ENCODE peak calls at places on chromosomes 12 and 14, in ten cellular contexts. One of them, this sample, is unnamed.

GRCh38 chr12:100992194-100992593 is 197.6 kb downstream of the ANO4 start:
- DNase-seq in HFFc6: no peak
- DNase-seq in H9: no peak
- DNase-seq in fibroblast of lung: no peak
- DNase-seq in AG09309: no peak
- DNase-seq in RWPE1: no peak
- DNase-seq in B cell: no peak
- DNase-seq in endothelial cell: no peak
- DNase-seq in pancreas: no peak
- DNase-seq in PC-9: no peak
- DNase-seq in this sample: no peak

GRCh38 chr12:67705394-67706370 is 57.1 kb downstream of the DYRK2 start:
- DNase-seq in RWPE1: no peak
- DNase-seq in AG09309: peak; percentile 57
- DNase-seq in H9: no peak
- DNase-seq in pancreas: no peak
- DNase-seq in endothelial cell: no peak
- DNase-seq in fibroblast of lung: peak; percentile 88
- DNase-seq in PC-9: no peak
- DNase-seq in B cell: no peak
- DNase-seq in HFFc6: peak; percentile 87
- DNase-seq in this sample: no peak

GRCh38 chr14:101465795-101466448 is 95.4 kb upstream of the DIO3 start:
- DNase-seq in fibroblast of lung: no peak
- DNase-seq in RWPE1: no peak
- DNase-seq in B cell: no peak
- DNase-seq in HFFc6: no peak
- DNase-seq in endothelial cell: no peak
- DNase-seq in pancreas: no peak
- DNase-seq in PC-9: no peak
- DNase-seq in AG09309: no peak
- DNase-seq in H9: peak; percentile 14
- DNase-seq in this sample: no peak

GRCh38 chr12:93860659-93861373 is 183.6 kb downstream of the CRADD start:
- DNase-seq in endothelial cell: no peak
- DNase-seq in fibroblast of lung: peak; percentile 32
- DNase-seq in PC-9: no peak
- DNase-seq in HFFc6: no peak
- DNase-seq in pancreas: no peak
- DNase-seq in H9: no peak
- DNase-seq in AG09309: no peak
- DNase-seq in RWPE1: no peak
- DNase-seq in B cell: no peak
- DNase-seq in this sample: no peak

GRCh38 chr14:52018252-52018651 is 28.9 kb downstream of the RTRAF start:
- DNase-seq in RWPE1: no peak
- DNase-seq in H9: no peak
- DNase-seq in pancreas: no peak
- DNase-seq in PC-9: no peak
- DNase-seq in AG09309: no peak
- DNase-seq in endothelial cell: no peak
- DNase-seq in fibroblast of lung: peak; percentile 54
- DNase-seq in HFFc6: peak; percentile 39
- DNase-seq in B cell: no peak
- DNase-seq in this sample: peak; percentile 51

GRCh38 chr14:30298266-30298795 is 260.6 kb upstream of the G2E3 start:
- DNase-seq in H9: no peak
- DNase-seq in HFFc6: no peak
- DNase-seq in endothelial cell: no peak
- DNase-seq in AG09309: no peak
- DNase-seq in pancreas: no peak
- DNase-seq in B cell: no peak
- DNase-seq in fibroblast of lung: no peak
- DNase-seq in PC-9: no peak
- DNase-seq in RWPE1: no peak
- DNase-seq in this sample: no peak

GRCh38 chr14:71675902-71676291 is 256.3 kb upstream of the RGS6 start:
- DNase-seq in fibroblast of lung: peak; percentile 30
- DNase-seq in B cell: no peak
- DNase-seq in RWPE1: no peak
- DNase-seq in endothelial cell: no peak
- DNase-seq in AG09309: no peak
- DNase-seq in HFFc6: no peak
- DNase-seq in PC-9: no peak
- DNase-seq in H9: no peak
- DNase-seq in pancreas: no peak
- DNase-seq in this sample: no peak

GRCh38 chr14:77105118-77105517 is 7.1 kb downstream of the CIPC start:
- DNase-seq in B cell: no peak
- DNase-seq in pancreas: no peak
- DNase-seq in fibroblast of lung: no peak
- DNase-seq in H9: no peak
- DNase-seq in PC-9: no peak
- DNase-seq in RWPE1: no peak
- DNase-seq in AG09309: no peak
- DNase-seq in HFFc6: no peak
- DNase-seq in endothelial cell: no peak
- DNase-seq in this sample: no peak

GRCh38 chr12:8120072-8120713 is 3.2 kb upstream of the CLEC4A start:
- DNase-seq in endothelial cell: no peak
- DNase-seq in H9: no peak
- DNase-seq in HFFc6: no peak
- DNase-seq in B cell: no peak
- DNase-seq in AG09309: no peak
- DNase-seq in PC-9: no peak
- DNase-seq in RWPE1: no peak
- DNase-seq in pancreas: no peak
- DNase-seq in fibroblast of lung: no peak
- DNase-seq in this sample: no peak

GRCh38 chr12:49674318-49674985 is 32.8 kb downstream of the FMNL3 start:
- DNase-seq in RWPE1: no peak
- DNase-seq in endothelial cell: no peak
- DNase-seq in H9: no peak
- DNase-seq in PC-9: no peak
- DNase-seq in pancreas: no peak
- DNase-seq in fibroblast of lung: peak; percentile 69
- DNase-seq in HFFc6: peak; percentile 12
- DNase-seq in B cell: no peak
- DNase-seq in AG09309: no peak
- DNase-seq in this sample: no peak

GRCh38 chr14:78143489-78144145 is 26.6 kb upstream of the NRXN3 start:
- DNase-seq in pancreas: no peak
- DNase-seq in endothelial cell: no peak
- DNase-seq in HFFc6: no peak
- DNase-seq in RWPE1: peak; percentile 63
- DNase-seq in H9: no peak
- DNase-seq in AG09309: no peak
- DNase-seq in fibroblast of lung: peak; percentile 86
- DNase-seq in B cell: no peak
- DNase-seq in PC-9: no peak
- DNase-seq in this sample: no peak

GRCh38 chr14:78136695-78137094 is 33.5 kb upstream of the NRXN3 start:
- DNase-seq in RWPE1: no peak
- DNase-seq in B cell: no peak
- DNase-seq in pancreas: no peak
- DNase-seq in AG09309: no peak
- DNase-seq in PC-9: no peak
- DNase-seq in fibroblast of lung: peak; percentile 30
- DNase-seq in H9: no peak
- DNase-seq in HFFc6: no peak
- DNase-seq in endothelial cell: no peak
- DNase-seq in this sample: no peak

GRCh38 chr14:78142994-78143393 is 27.2 kb upstream of the NRXN3 start:
- DNase-seq in fibroblast of lung: peak; percentile 18
- DNase-seq in HFFc6: no peak
- DNase-seq in endothelial cell: no peak
- DNase-seq in PC-9: no peak
- DNase-seq in RWPE1: no peak
- DNase-seq in B cell: no peak
- DNase-seq in pancreas: no peak
- DNase-seq in AG09309: no peak
- DNase-seq in H9: no peak
- DNase-seq in this sample: no peak

GRCh38 chr14:78141590-78141989 is 28.6 kb upstream of the NRXN3 start:
- DNase-seq in endothelial cell: no peak
- DNase-seq in PC-9: no peak
- DNase-seq in AG09309: no peak
- DNase-seq in pancreas: no peak
- DNase-seq in HFFc6: no peak
- DNase-seq in H9: no peak
- DNase-seq in fibroblast of lung: no peak
- DNase-seq in B cell: no peak
- DNase-seq in RWPE1: no peak
- DNase-seq in this sample: no peak
- TF ChIP-seq CTCF in endothelial cell: no peak
- TF ChIP-seq CTCF in PC-9: no peak
- TF ChIP-seq CTCF in AG09309: no peak
- TF ChIP-seq CTCF in pancreas: no peak
- TF ChIP-seq CTCF in HFFc6: no peak
- TF ChIP-seq CTCF in H9: peak; percentile 20
- TF ChIP-seq CTCF in fibroblast of lung: no peak
- TF ChIP-seq CTCF in B cell: no peak
- TF ChIP-seq CTCF in RWPE1: no peak
- TF ChIP-seq CTCF in this sample: no peak

DNA sequence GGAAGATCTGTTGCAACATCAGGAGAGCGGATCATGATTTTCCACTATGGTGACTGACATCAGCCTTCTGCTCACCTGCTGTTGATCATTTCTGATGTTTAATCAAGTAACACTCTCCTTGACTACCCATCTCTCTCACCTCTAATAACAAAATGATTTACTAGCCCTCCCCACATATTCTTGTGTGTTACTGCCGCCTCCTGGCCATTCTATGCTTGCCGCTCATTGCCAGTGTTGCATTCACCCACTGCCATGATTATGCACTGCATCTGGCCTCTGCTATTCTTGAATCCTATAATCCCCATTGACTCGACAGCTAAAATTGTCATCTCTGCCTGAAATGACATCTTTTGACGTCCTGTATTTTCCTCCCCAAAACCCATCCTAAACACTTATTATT is 113.8 kb downstream of the RERGL start:
- DNase-seq in endothelial cell: peak; percentile 41
- DNase-seq in H9: peak; percentile 70
- DNase-seq in fibroblast of lung: no peak
- DNase-seq in HFFc6: no peak
- DNase-seq in PC-9: no peak
- DNase-seq in B cell: no peak
- DNase-seq in RWPE1: no peak
- DNase-seq in pancreas: no peak
- DNase-seq in AG09309: no peak
- DNase-seq in this sample: peak; percentile 31
- TF ChIP-seq CTCF in endothelial cell: peak; percentile 32
- TF ChIP-seq CTCF in H9: peak; percentile 86
- TF ChIP-seq CTCF in fibroblast of lung: peak; percentile 6
- TF ChIP-seq CTCF in HFFc6: peak; percentile 60
- TF ChIP-seq CTCF in PC-9: peak; percentile 33
- TF ChIP-seq CTCF in B cell: no peak
- TF ChIP-seq CTCF in RWPE1: no peak
- TF ChIP-seq CTCF in pancreas: no peak
- TF ChIP-seq CTCF in AG09309: peak; percentile 36
- TF ChIP-seq CTCF in this sample: no peak

DNA sequence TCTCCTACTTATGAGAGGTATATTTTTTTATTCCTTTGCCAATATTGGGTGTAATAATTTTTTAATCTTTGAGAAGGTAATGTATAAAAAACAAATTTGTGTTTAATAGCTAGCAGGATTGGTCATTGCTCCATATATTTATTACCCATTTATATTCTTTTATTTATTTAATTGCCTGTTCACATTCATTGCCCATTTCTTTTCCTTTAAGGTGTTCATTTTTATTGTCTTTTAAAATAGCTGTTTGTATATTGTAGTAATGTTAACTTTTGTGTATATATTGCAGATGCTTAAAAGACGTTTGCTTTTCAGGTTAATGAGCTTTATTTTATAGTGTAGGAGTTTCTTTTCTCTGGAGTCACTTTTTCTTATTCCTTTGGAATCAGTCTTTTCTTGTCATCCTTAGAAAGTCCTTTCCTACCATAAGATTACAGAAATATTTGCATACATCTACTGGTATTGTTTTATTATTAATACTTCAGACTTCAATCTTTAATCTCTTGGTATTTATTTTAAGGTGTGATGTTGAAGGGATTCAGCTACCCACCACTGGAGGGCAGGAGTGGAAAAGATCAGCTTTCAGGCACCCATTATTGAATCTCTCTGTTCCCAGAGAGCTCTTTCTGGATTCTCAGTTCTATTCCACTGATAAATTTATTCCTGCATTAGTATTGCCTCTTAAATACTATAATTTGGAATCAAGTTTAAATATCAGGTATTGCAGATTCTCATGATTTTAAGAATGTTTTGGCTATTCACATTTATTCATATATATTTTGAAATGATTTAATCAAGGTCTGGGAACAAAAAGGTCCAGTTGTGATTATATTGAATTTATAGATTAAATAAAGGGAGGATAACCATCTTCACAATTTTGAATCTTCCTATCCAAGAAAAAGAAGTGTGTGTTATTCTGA is 17.3 kb downstream of the PPM1A start:
- DNase-seq in fibroblast of lung: no peak
- DNase-seq in H9: no peak
- DNase-seq in AG09309: no peak
- DNase-seq in HFFc6: peak; percentile 11
- DNase-seq in endothelial cell: peak; percentile 44
- DNase-seq in RWPE1: peak; percentile 45
- DNase-seq in PC-9: no peak
- DNase-seq in pancreas: no peak
- DNase-seq in B cell: peak; percentile 35
- DNase-seq in this sample: peak; percentile 10
- TF ChIP-seq CTCF in fibroblast of lung: no peak
- TF ChIP-seq CTCF in H9: peak; percentile 83
- TF ChIP-seq CTCF in AG09309: peak; percentile 52
- TF ChIP-seq CTCF in HFFc6: peak; percentile 80
- TF ChIP-seq CTCF in endothelial cell: peak; percentile 76
- TF ChIP-seq CTCF in RWPE1: peak; percentile 32
- TF ChIP-seq CTCF in PC-9: peak; percentile 77
- TF ChIP-seq CTCF in pancreas: no peak
- TF ChIP-seq CTCF in B cell: peak; percentile 78
- TF ChIP-seq CTCF in this sample: peak; percentile 24

DNA sequence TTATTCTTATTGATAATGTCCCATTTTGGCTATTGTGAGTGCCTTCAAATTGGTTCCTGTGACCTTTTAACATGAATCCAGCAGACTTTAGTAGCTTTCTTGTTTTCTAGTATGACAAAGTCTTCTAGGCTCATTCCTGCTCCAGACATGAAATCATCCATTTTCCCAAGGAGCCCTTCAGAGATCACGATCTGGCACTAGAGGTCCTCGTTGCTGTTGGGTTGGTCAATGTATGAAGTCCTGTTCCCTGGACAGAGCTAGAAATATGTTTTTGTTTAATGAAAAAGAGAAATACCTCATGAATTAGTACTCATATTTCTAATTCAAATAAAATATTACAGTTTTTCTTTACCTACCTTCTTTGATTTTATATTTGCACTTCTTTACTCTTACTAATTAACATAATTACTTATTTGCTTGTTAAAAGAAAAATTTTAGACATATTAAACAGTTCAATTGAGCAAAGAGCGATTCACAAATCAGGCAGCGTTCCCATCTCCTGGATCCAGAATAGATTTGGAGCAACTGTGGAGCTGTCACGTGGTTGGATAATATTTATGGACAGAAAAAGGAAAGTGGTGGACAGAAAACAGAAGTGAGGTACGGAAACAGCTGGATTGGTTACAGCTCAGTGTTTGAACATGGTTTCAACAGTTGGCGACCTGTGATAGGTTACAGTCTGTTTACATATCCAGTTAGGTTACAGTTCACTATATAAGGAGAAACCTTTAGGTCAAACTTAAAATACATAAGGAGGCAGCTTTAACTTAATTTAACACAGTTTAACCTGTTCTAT is 19.8 kb upstream of the FAM234B start:
- DNase-seq in H9: no peak
- DNase-seq in RWPE1: no peak
- DNase-seq in HFFc6: peak; percentile 71
- DNase-seq in AG09309: peak; percentile 35
- DNase-seq in PC-9: peak; percentile 54
- DNase-seq in fibroblast of lung: no peak
- DNase-seq in B cell: no peak
- DNase-seq in pancreas: no peak
- DNase-seq in endothelial cell: peak; percentile 45
- DNase-seq in this sample: no peak
- TF ChIP-seq CTCF in H9: peak; percentile 51
- TF ChIP-seq CTCF in RWPE1: no peak
- TF ChIP-seq CTCF in HFFc6: peak; percentile 76
- TF ChIP-seq CTCF in AG09309: peak; percentile 42
- TF ChIP-seq CTCF in PC-9: peak; percentile 69
- TF ChIP-seq CTCF in fibroblast of lung: no peak
- TF ChIP-seq CTCF in B cell: no peak
- TF ChIP-seq CTCF in pancreas: no peak
- TF ChIP-seq CTCF in endothelial cell: peak; percentile 29
- TF ChIP-seq CTCF in this sample: no peak